ENCODE peak calls at places on chromosome 7, in seven cellular contexts. L, Y, A, G, S, O and R are unnamed samples. For H3K9me3, the result is how much of the 10 kb centered on the place peaks cover.

GRCh38 chr7:74094224-74095095 is 10.9 kb downstream of the LIMK1 start:
- DNase-seq in G (peak), S (peak), O (peak), A (peak), L (peak), Y (peak), R (peak)

GRCh38 chr7:106600569-106601373 is 60.2 kb downstream of the CCDC71L start:
- DNase-seq in S (no peak), Y (no peak), A (no peak), L (no peak), O (no peak), G (no peak), R (no peak)

GRCh38 chr7:88167223-88167622 is 52.6 kb downstream of the SRI start:
- DNase-seq in A (peak), G (no peak), O (no peak), S (no peak), Y (no peak), L (no peak), R (no peak)

GRCh38 chr7:118839544-118839943 is 615.0 kb downstream of the ANKRD7 start:
- DNase-seq in Y (no peak), L (no peak), G (peak), O (no peak), S (no peak), A (no peak), R (no peak)

GRCh38 chr7:38550881-38551280 is 80.3 kb downstream of the AMPH start:
- DNase-seq in O (no peak), L (no peak), G (no peak), S (no peak), A (no peak), Y (no peak), R (no peak)

GRCh38 chr7:17374654-17375053 is 76.2 kb downstream of the AHR start:
- DNase-seq in G (no peak), S (no peak), L (no peak), Y (no peak), A (no peak), O (no peak), R (no peak)

GRCh38 chr7:85054306-85054705 is 132.6 kb downstream of the SEMA3D start:
- DNase-seq in Y (no peak), G (no peak), S (no peak), L (no peak), A (no peak), O (no peak), R (no peak)

GRCh38 chr7:75995052-75995471 is 667 bp upstream of the TMEM120A start:
- DNase-seq in S (no peak), L (no peak), O (no peak), G (no peak), A (no peak), Y (no peak), R (no peak)

GRCh38 chr7:18420176-18420575 is 75.4 kb upstream of the HDAC9 start:
- DNase-seq in S (no peak), L (no peak), Y (no peak), A (no peak), G (no peak), O (no peak), R (no peak)

GRCh38 chr7:151517601-151518104 is 2.0 kb downstream of the RHEB start:
- DNase-seq in L (no peak), O (no peak), G (no peak), Y (no peak), A (no peak), S (no peak), R (no peak)

GRCh38 chr7:156147104-156147503 is 334.8 kb upstream of the SHH start:
- DNase-seq in L (no peak), O (no peak), G (no peak), A (no peak), Y (no peak), S (no peak), R (no peak)

GRCh38 chr7:16204953-16205352 is 216.4 kb downstream of the CRPPA start:
- DNase-seq in A (no peak), G (no peak), L (no peak), Y (no peak), S (no peak), O (no peak), R (no peak)

GRCh38 chr7:924541-925231 is 29.8 kb downstream of the ADAP1 start:
- DNase-seq in L (no peak), S (no peak), Y (no peak), G (no peak), O (no peak), A (no peak), R (no peak)

GRCh38 chr7:93160410-93160809 is 12.2 kb upstream of the SAMD9L start:
- DNase-seq in Y (no peak), A (no peak), S (no peak), G (peak), L (no peak), O (no peak), R (no peak)

GRCh38 chr7:100430450-100431285 is 1.0 kb downstream of the MEPCE start:
- DNase-seq in L (peak), A (peak), Y (no peak), S (no peak), O (peak), G (no peak), R (no peak)

GRCh38 chr7:19111474-19112143 is 5.8 kb downstream of the TWIST1 start:
- DNase-seq in A (no peak), G (no peak), Y (no peak), L (peak), O (no peak), S (no peak), R (no peak)

GRCh38 chr7:114279901-114280300 is 134.7 kb upstream of the FOXP2 start:
- DNase-seq in L (no peak), G (no peak), A (no peak), O (no peak), S (no peak), Y (no peak), R (no peak)
- H3K9me3 ChIP-seq in L (under half), G (under half), A (under half), O (under half), S (under half), Y (under half), R (under half)

DNA sequence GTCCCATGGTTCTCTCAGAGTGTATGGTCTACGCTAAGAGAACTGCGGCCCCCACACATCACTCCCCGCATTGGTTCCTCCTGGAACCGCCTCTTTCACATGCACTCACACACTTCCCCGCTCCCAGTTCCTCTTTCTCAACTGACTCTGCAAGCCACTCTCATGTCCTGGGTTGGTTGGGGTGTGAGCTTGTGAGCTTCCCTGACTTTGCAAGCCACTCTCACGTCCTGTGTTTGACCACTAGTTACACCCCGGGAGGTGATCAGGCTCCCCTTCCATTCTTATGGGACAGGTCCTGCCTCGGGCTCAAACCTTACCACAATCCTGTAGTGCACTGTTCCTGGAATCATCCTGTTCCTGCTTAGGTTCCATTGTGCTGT is 105.0 kb downstream of the TRIM24 start:
- DNase-seq in S (no peak), A (no peak), G (no peak), O (no peak), L (no peak), Y (no peak), R (no peak)
- H3K9me3 ChIP-seq in S (under half), A (under half), G (under half), O (under half), L (under half), Y (under half), R (under half)

GRCh38 chr7:158283016-158283974 is 304.3 kb downstream of the PTPRN2 start:
- DNase-seq in A (no peak), Y (no peak), O (no peak), L (no peak), S (no peak), G (no peak), R (no peak)
- H3K9me3 ChIP-seq in A (under half), Y (under half), O (under half), L (under half), S (under half), G (under half), R (under half)

GRCh38 chr7:158388072-158388471 is 199.6 kb downstream of the PTPRN2 start:
- DNase-seq in A (no peak), G (no peak), Y (no peak), S (no peak), L (no peak), O (no peak), R (no peak)

GRCh38 chr7:158386355-158386618 is 201.3 kb downstream of the PTPRN2 start:
- DNase-seq in O (no peak), L (no peak), A (no peak), G (no peak), Y (no peak), S (no peak), R (no peak)

GRCh38 chr7:158384746-158385145 is 202.9 kb downstream of the PTPRN2 start:
- DNase-seq in A (no peak), L (no peak), O (no peak), Y (no peak), G (no peak), S (no peak), R (no peak)

GRCh38 chr7:158388928-158389327 is 198.7 kb downstream of the PTPRN2 start:
- DNase-seq in G (no peak), S (no peak), L (no peak), A (no peak), Y (no peak), O (no peak), R (no peak)

DNA sequence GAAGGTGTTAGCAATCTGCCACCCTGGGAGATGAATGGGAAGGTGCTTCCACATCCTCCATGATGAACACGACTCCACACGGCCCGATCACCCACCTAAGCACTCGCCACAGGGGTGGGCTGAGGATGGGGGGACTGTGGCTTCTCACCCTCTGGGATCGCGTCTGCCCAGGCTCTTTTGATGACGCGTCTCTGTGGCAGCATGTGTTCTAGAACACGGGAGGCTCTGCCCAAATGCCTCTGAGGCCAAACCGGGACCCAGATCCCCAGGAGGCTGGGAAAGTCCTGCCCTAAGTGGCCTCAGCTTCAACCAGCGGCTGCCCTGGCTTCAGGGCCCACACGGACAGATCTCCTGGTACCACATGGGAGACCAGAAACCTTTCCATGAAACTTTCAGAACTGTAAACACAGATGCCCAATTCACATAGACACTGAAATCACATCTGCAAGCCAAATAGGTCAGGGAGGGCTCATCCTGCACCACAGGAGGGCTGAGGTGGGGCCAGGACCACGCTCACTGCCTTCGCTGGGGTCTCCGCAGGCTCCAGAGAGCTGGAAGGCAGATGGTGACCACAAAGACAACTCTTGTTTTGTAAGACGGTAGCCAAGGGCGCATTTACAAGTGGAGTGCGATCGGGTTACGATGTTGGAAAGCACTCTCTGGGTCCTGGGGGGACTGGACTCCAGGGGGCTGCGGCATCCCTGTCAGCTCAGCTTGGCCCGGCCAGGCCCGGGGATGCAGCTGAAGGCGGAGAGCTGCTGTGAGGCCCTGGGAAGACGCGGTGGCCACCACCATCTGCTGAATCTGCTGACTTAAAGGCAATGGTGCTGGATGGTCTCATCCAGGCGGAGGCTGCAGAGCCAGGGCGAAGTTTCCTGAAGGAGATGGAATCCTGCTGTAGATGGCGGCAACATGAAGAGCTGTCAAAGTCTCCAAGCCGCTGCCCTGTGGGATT is 200.5 kb downstream of the PTPRN2 start:
- DNase-seq in L (no peak), G (no peak), S (no peak), Y (no peak), A (no peak), O (no peak), R (no peak)
- H3K9me3 ChIP-seq in L (under half), G (half or more), S (under half), Y (under half), A (under half), O (under half), R (under half)

DNA sequence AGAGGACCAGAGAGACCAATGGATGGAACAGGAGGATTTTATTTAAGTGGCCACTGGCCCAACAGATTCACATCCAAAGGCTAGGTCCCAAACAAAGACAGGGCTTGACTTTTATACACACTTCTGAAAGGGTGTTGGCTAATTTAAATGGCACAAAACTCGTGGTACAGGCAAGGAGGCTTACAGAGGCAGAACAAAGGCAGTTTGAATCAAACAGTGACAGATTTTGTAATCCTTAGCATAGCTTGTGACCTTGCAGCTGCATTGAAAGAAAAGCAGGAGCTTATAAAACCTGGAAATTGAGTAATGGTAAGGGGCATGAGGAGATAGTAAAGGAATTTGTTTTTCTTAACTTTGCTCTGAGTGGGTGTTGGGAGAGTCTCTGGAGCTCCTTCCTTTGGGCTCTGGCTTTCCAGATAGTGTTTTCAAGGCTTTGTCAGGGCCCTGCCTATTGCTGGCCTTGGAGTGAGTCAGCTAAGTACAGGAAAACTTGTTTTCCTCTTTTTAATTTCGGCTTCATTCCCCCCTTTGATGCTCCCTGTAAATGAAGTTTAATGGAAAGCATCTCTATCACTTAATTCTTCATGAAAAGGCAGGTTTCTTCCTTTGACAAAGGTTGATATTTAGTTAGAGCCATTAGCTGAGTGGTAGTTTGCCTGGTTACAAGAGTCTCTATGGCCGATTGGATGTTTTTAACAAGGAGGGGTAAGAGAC is 96.9 kb downstream of the TRIM24 start:
- DNase-seq in A (no peak), G (no peak), L (no peak), Y (no peak), S (peak), O (no peak), R (no peak)
- H3K9me3 ChIP-seq in A (under half), G (under half), L (under half), Y (under half), S (half or more), O (under half), R (under half)